ENCODE peak calls at places on chromosomes 13 and 19, in seven cellular contexts. One of them, this sample, is unnamed.

GRCh38 chr13:109743706-109744453 is 42.5 kb downstream of the IRS2 start:
- DNase-seq in SK-N-SH: peak
- DNase-seq in NT2/D1: peak
- DNase-seq in HCT116: no peak
- DNase-seq in HepG2: no peak
- DNase-seq in K562: no peak
- DNase-seq in GM12878: no peak
- DNase-seq in this sample: no peak

GRCh38 chr13:81171065-81171647 is 830.2 kb upstream of the SPRY2 start:
- DNase-seq in HepG2: peak
- DNase-seq in GM12878: no peak
- DNase-seq in SK-N-SH: peak
- DNase-seq in NT2/D1: peak
- DNase-seq in HCT116: peak
- DNase-seq in K562: peak
- DNase-seq in this sample: no peak

GRCh38 chr13:27372896-27373295 is 51.5 kb upstream of the GTF3A start:
- DNase-seq in GM12878: no peak
- DNase-seq in HepG2: peak
- DNase-seq in HCT116: no peak
- DNase-seq in K562: no peak
- DNase-seq in SK-N-SH: no peak
- DNase-seq in NT2/D1: no peak
- DNase-seq in this sample: no peak

GRCh38 chr19:4014541-4015491 is 7.3 kb downstream of the PIAS4 start:
- DNase-seq in K562: peak
- DNase-seq in GM12878: no peak
- DNase-seq in SK-N-SH: peak
- DNase-seq in HepG2: no peak
- DNase-seq in HCT116: no peak
- DNase-seq in NT2/D1: peak
- DNase-seq in this sample: peak

GRCh38 chr19:56813531-56813930 is 27.0 kb downstream of the PEG3 start:
- DNase-seq in K562: no peak
- DNase-seq in SK-N-SH: no peak
- DNase-seq in HepG2: no peak
- DNase-seq in NT2/D1: no peak
- DNase-seq in GM12878: no peak
- DNase-seq in HCT116: no peak
- DNase-seq in this sample: no peak

GRCh38 chr19:35098413-35099049 is 17.1 kb upstream of the FXYD3 start:
- DNase-seq in HepG2: no peak
- DNase-seq in SK-N-SH: no peak
- DNase-seq in GM12878: no peak
- DNase-seq in NT2/D1: no peak
- DNase-seq in HCT116: no peak
- DNase-seq in K562: no peak
- DNase-seq in this sample: no peak

GRCh38 chr13:99722931-99723330 is 221.7 kb downstream of the TM9SF2 start:
- DNase-seq in K562: no peak
- DNase-seq in GM12878: peak
- DNase-seq in HepG2: no peak
- DNase-seq in NT2/D1: no peak
- DNase-seq in SK-N-SH: no peak
- DNase-seq in HCT116: no peak
- DNase-seq in this sample: peak

GRCh38 chr19:12676384-12676792 is 5.3 kb downstream of the DHPS start:
- DNase-seq in HCT116: peak
- DNase-seq in GM12878: no peak
- DNase-seq in K562: peak
- DNase-seq in SK-N-SH: peak
- DNase-seq in NT2/D1: peak
- DNase-seq in HepG2: peak
- DNase-seq in this sample: peak

GRCh38 chr19:33473644-33474305 is 47.8 kb downstream of the PEPD start:
- DNase-seq in NT2/D1: no peak
- DNase-seq in HCT116: no peak
- DNase-seq in K562: no peak
- DNase-seq in GM12878: no peak
- DNase-seq in HepG2: no peak
- DNase-seq in SK-N-SH: no peak
- DNase-seq in this sample: no peak

GRCh38 chr19:43731854-43732253 is 16.0 kb downstream of the IRGC start:
- DNase-seq in HepG2: no peak
- DNase-seq in SK-N-SH: no peak
- DNase-seq in NT2/D1: no peak
- DNase-seq in GM12878: no peak
- DNase-seq in HCT116: no peak
- DNase-seq in K562: no peak
- DNase-seq in this sample: no peak

GRCh38 chr13:71613347-71613746 is 253.7 kb downstream of the DACH1 start:
- DNase-seq in NT2/D1: no peak
- DNase-seq in HepG2: no peak
- DNase-seq in SK-N-SH: no peak
- DNase-seq in GM12878: no peak
- DNase-seq in HCT116: no peak
- DNase-seq in K562: no peak
- DNase-seq in this sample: no peak

GRCh38 chr13:64684685-64685431 is 2545.3 kb downstream of the PCDH9 start:
- DNase-seq in HepG2: no peak
- DNase-seq in NT2/D1: peak
- DNase-seq in K562: no peak
- DNase-seq in HCT116: no peak
- DNase-seq in GM12878: no peak
- DNase-seq in SK-N-SH: no peak
- DNase-seq in this sample: peak

GRCh38 chr19:19280561-19280960 is 7.5 kb upstream of the TM6SF2 start:
- DNase-seq in K562: no peak
- DNase-seq in NT2/D1: no peak
- DNase-seq in GM12878: no peak
- DNase-seq in HepG2: no peak
- DNase-seq in SK-N-SH: no peak
- DNase-seq in HCT116: no peak
- DNase-seq in this sample: no peak

GRCh38 chr19:48964205-48965032 is 690 bp upstream of the FTL start:
- DNase-seq in K562: no peak
- DNase-seq in NT2/D1: no peak
- DNase-seq in HepG2: peak
- DNase-seq in HCT116: no peak
- DNase-seq in SK-N-SH: no peak
- DNase-seq in GM12878: no peak
- DNase-seq in this sample: no peak

GRCh38 chr19:3407556-3408516 is 41.5 kb downstream of the NFIC start:
- DNase-seq in NT2/D1: no peak
- DNase-seq in SK-N-SH: no peak
- DNase-seq in K562: no peak
- DNase-seq in HCT116: no peak
- DNase-seq in GM12878: no peak
- DNase-seq in HepG2: peak
- DNase-seq in this sample: no peak

GRCh38 chr13:25963681-25964080 is 88.1 kb downstream of the SHISA2 start:
- DNase-seq in NT2/D1: no peak
- DNase-seq in SK-N-SH: peak
- DNase-seq in HCT116: no peak
- DNase-seq in GM12878: no peak
- DNase-seq in HepG2: no peak
- DNase-seq in K562: no peak
- DNase-seq in this sample: no peak

GRCh38 chr13:48156466-48156865 is 61.6 kb upstream of the MED4 start:
- DNase-seq in K562: no peak
- DNase-seq in NT2/D1: no peak
- DNase-seq in GM12878: no peak
- DNase-seq in SK-N-SH: no peak
- DNase-seq in HCT116: peak
- DNase-seq in HepG2: no peak
- DNase-seq in this sample: peak

GRCh38 chr19:2302319-2303208 is 5.4 kb downstream of the LINGO3 start:
- DNase-seq in SK-N-SH: no peak
- DNase-seq in GM12878: no peak
- DNase-seq in HepG2: no peak
- DNase-seq in NT2/D1: no peak
- DNase-seq in HCT116: no peak
- DNase-seq in K562: peak
- DNase-seq in this sample: peak

GRCh38 chr13:48493851-48494250 is 39.0 kb downstream of the RCBTB2 start:
- DNase-seq in NT2/D1: no peak
- DNase-seq in HepG2: no peak
- DNase-seq in HCT116: no peak
- DNase-seq in SK-N-SH: no peak
- DNase-seq in K562: no peak
- DNase-seq in GM12878: no peak
- DNase-seq in this sample: no peak

GRCh38 chr19:50717891-50718254 is 1.7 kb downstream of the SHANK1 start:
- DNase-seq in HepG2: no peak
- DNase-seq in NT2/D1: no peak
- DNase-seq in GM12878: no peak
- DNase-seq in SK-N-SH: peak
- DNase-seq in K562: no peak
- DNase-seq in HCT116: no peak
- DNase-seq in this sample: no peak

GRCh38 chr13:35260316-35260715 is 216.2 kb downstream of the MAB21L1 start:
- DNase-seq in GM12878: no peak
- DNase-seq in SK-N-SH: no peak
- DNase-seq in K562: no peak
- DNase-seq in NT2/D1: no peak
- DNase-seq in HepG2: no peak
- DNase-seq in HCT116: no peak
- DNase-seq in this sample: no peak

DNA sequence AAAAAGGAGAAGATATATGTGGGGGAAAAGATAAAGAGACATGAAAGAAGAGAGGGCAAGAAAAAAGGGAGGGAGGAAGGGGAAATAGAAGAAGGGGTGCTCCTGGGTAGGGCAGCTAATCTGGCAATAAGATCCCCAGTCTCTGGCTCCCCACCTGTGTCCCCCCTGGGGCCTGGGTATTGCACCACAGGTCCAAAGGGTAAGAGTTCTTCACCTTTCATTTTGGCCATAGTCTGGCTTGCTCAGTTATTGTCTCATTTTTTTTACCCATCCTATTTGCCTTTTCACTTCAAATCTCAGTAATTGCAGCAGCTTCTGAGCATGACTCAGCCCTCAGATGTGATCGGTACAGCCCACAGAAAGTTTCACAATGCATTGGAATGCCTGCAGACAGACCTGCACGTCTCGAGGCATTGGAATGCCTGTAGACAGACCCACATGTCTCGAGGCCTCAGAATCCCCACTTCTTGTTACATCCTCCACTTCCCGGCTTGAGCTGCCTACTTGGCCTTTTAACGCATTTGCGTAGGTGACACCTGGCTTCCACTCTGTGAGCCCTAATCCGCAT is 173.7 kb downstream of the NUFIP1 start:
- DNase-seq in SK-N-SH: no peak
- DNase-seq in K562: no peak
- DNase-seq in HCT116: peak
- DNase-seq in GM12878: no peak
- DNase-seq in NT2/D1: peak
- DNase-seq in HepG2: peak
- DNase-seq in this sample: peak
- TF ChIP-seq YY1 in SK-N-SH: no peak
- TF ChIP-seq YY1 in K562: no peak
- TF ChIP-seq YY1 in HCT116: no peak
- TF ChIP-seq YY1 in GM12878: no peak
- TF ChIP-seq YY1 in NT2/D1: no peak
- TF ChIP-seq YY1 in HepG2: no peak
- TF ChIP-seq YY1 in this sample: no peak

DNA sequence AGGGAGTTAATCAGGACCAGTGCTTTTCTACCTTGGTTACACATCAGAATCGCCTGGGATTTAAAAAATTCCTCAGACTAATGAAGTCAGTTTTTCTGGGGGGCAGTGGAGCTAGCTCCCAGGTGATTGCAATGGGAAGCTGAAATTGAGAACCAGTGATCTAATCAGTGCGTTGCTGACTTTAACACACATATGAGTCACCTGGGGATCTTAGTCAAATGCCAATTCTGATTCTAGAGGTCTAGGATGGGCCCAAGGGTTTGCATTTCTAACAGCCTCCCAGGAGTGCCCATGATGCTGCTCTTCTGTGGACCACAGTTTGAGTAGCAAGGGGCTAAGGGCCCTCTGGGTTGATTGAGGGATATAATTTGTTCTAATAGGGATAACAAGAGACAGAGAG is 54.5 kb downstream of the KL start:
- DNase-seq in K562: no peak
- DNase-seq in SK-N-SH: no peak
- DNase-seq in HCT116: no peak
- DNase-seq in GM12878: no peak
- DNase-seq in HepG2: no peak
- DNase-seq in NT2/D1: no peak
- DNase-seq in this sample: no peak
- TF ChIP-seq YY1 in K562: no peak
- TF ChIP-seq YY1 in SK-N-SH: no peak
- TF ChIP-seq YY1 in HCT116: no peak
- TF ChIP-seq YY1 in GM12878: no peak
- TF ChIP-seq YY1 in HepG2: no peak
- TF ChIP-seq YY1 in NT2/D1: no peak
- TF ChIP-seq YY1 in this sample: no peak

GRCh38 chr19:54502518-54503048 is at the start of gene LAIR2:
- DNase-seq in NT2/D1: no peak
- DNase-seq in HepG2: no peak
- DNase-seq in SK-N-SH: no peak
- DNase-seq in HCT116: no peak
- DNase-seq in K562: no peak
- DNase-seq in GM12878: no peak
- DNase-seq in this sample: no peak
- TF ChIP-seq YY1 in NT2/D1: no peak
- TF ChIP-seq YY1 in HepG2: no peak
- TF ChIP-seq YY1 in SK-N-SH: no peak
- TF ChIP-seq YY1 in HCT116: no peak
- TF ChIP-seq YY1 in K562: no peak
- TF ChIP-seq YY1 in GM12878: no peak
- TF ChIP-seq YY1 in this sample: no peak

DNA sequence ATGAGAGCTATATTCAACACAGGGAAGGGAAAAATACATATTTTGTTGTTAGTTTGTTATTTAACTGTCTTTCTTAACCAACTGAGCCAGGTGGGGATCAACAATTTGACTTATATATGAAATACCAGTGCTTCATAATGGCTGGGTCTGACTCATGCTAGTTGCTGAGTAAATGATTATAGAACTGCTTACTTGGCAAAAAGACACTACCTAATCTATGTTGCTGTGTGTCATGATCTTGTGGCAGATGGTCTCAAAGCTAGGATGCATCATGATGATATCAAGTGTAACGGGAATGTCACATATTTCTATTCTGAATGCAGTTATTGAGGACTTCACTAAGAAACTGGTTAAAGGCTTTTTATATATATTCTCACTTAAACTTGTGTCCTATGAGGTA is 727.4 kb upstream of the SLITRK1 start:
- DNase-seq in HCT116: no peak
- DNase-seq in K562: no peak
- DNase-seq in NT2/D1: no peak
- DNase-seq in GM12878: no peak
- DNase-seq in SK-N-SH: no peak
- DNase-seq in HepG2: no peak
- DNase-seq in this sample: no peak
- TF ChIP-seq YY1 in HCT116: no peak
- TF ChIP-seq YY1 in K562: no peak
- TF ChIP-seq YY1 in NT2/D1: no peak
- TF ChIP-seq YY1 in GM12878: no peak
- TF ChIP-seq YY1 in SK-N-SH: no peak
- TF ChIP-seq YY1 in HepG2: no peak
- TF ChIP-seq YY1 in this sample: no peak